ENCODE peak calls at places on chromosomes 13 and 19, in seven cellular contexts. Z, Q, E, R, J, L and B are unnamed samples.

GRCh38 chr19:51107406-51108065 is 673 bp downstream of the CTU1 start:
- DNase-seq in Z (peak), Q (no peak), E (no peak), R (no peak), J (no peak), L (no peak), B (no peak)

GRCh38 chr13:95677564-95678386 is 836 bp downstream of the DNAJC3 start:
- DNase-seq in Z (peak), Q (no peak), E (no peak), R (peak), J (no peak), L (peak), B (no peak)

GRCh38 chr19:46813570-46814358 is 25.4 kb upstream of the SLC1A5 start:
- DNase-seq in Z (peak), Q (no peak), E (peak), R (no peak), J (peak), L (peak), B (peak)

GRCh38 chr13:31927219-31927653 is 104.3 kb upstream of the FRY start:
- DNase-seq in Z (no peak), Q (no peak), E (peak), R (no peak), J (no peak), L (peak), B (no peak)

GRCh38 chr13:38947049-38947448 is 43.6 kb downstream of the STOML3 start:
- DNase-seq in Z (no peak), Q (no peak), E (no peak), R (no peak), J (no peak), L (no peak), B (no peak)

GRCh38 chr19:3073159-3073563 is 10.9 kb upstream of the TLE5 start:
- DNase-seq in Z (peak), Q (no peak), E (no peak), R (no peak), J (no peak), L (peak), B (no peak)

GRCh38 chr19:13833330-13834265 is 38.4 kb downstream of the ZSWIM4 start:
- DNase-seq in Z (peak), Q (no peak), E (peak), R (peak), J (peak), L (peak), B (peak)

GRCh38 chr19:49315111-49315510 is 9.9 kb downstream of the SLC6A16 start:
- DNase-seq in Z (no peak), Q (no peak), E (no peak), R (no peak), J (no peak), L (no peak), B (no peak)

GRCh38 chr13:95559100-95559499 is 6.6 kb downstream of the CLDN10 start:
- DNase-seq in Z (no peak), Q (no peak), E (no peak), R (no peak), J (no peak), L (no peak), B (no peak)

GRCh38 chr19:37990362-37990761 is 83.4 kb downstream of the SIPA1L3 start:
- DNase-seq in Z (no peak), Q (no peak), E (no peak), R (no peak), J (no peak), L (no peak), B (no peak)

GRCh38 chr13:62113145-62113544 is 697.5 kb upstream of the PCDH20 start:
- DNase-seq in Z (no peak), Q (no peak), E (no peak), R (no peak), J (no peak), L (no peak), B (no peak)

GRCh38 chr19:33376423-33376822 is 2.9 kb downstream of the CEBPG start:
- DNase-seq in Z (peak), Q (peak), E (peak), R (no peak), J (peak), L (peak), B (peak)

GRCh38 chr13:66915596-66916185 is 314.4 kb downstream of the PCDH9 start:
- DNase-seq in Z (peak), Q (no peak), E (no peak), R (no peak), J (no peak), L (no peak), B (no peak)

GRCh38 chr19:10105241-10106099 is 692 bp upstream of the PPAN start:
- DNase-seq in Z (no peak), Q (no peak), E (no peak), R (no peak), J (no peak), L (peak), B (no peak)

GRCh38 chr13:33683376-33683775 is 134.6 kb upstream of the RFC3 start:
- DNase-seq in Z (no peak), Q (no peak), E (no peak), R (no peak), J (no peak), L (no peak), B (no peak)

GRCh38 chr13:88627071-88627470 is 955.9 kb downstream of the SLITRK5 start:
- DNase-seq in Z (peak), Q (no peak), E (no peak), R (no peak), J (no peak), L (no peak), B (no peak)

GRCh38 chr13:114285166-114285808 is 3.9 kb downstream of the UPF3A start:
- DNase-seq in Z (no peak), Q (no peak), E (no peak), R (no peak), J (no peak), L (no peak), B (no peak)

GRCh38 chr13:24184855-24185254 is 24.3 kb downstream of the SPATA13 start:
- DNase-seq in Z (no peak), Q (no peak), E (no peak), R (no peak), J (no peak), L (no peak), B (no peak)

GRCh38 chr13:22915442-22916082 is 265.2 kb upstream of the SGCG start:
- DNase-seq in Z (peak), Q (no peak), E (peak), R (peak), J (no peak), L (peak), B (peak)

GRCh38 chr13:41696163-41697003 is 239.0 kb downstream of the RGCC start:
- DNase-seq in Z (peak), Q (peak), E (no peak), R (peak), J (no peak), L (no peak), B (no peak)

GRCh38 chr13:42544246-42544915 is 29.6 kb upstream of the TNFSF11 start:
- DNase-seq in Z (no peak), Q (no peak), E (no peak), R (no peak), J (no peak), L (no peak), B (no peak)

GRCh38 chr19:12596927-12597548 is 13.6 kb downstream of the ZNF490 start:
- DNase-seq in Z (no peak), Q (no peak), E (no peak), R (no peak), J (peak), L (no peak), B (no peak)

GRCh38 chr19:2438178-2438577 is 10.8 kb upstream of the TIMM13 start:
- DNase-seq in Z (no peak), Q (no peak), E (no peak), R (no peak), J (no peak), L (no peak), B (peak)

GRCh38 chr13:94662274-94662945 is 49.9 kb downstream of the SOX21 start:
- DNase-seq in Z (no peak), Q (no peak), E (no peak), R (no peak), J (no peak), L (no peak), B (no peak)

GRCh38 chr13:27334774-27335490 is 64.3 kb downstream of the RASL11A start:
- DNase-seq in Z (no peak), Q (no peak), E (no peak), R (no peak), J (no peak), L (no peak), B (no peak)

GRCh38 chr19:42370068-42370520 is 20.0 kb downstream of the CNFN start:
- DNase-seq in Z (no peak), Q (no peak), E (no peak), R (no peak), J (no peak), L (no peak), B (no peak)

DNA sequence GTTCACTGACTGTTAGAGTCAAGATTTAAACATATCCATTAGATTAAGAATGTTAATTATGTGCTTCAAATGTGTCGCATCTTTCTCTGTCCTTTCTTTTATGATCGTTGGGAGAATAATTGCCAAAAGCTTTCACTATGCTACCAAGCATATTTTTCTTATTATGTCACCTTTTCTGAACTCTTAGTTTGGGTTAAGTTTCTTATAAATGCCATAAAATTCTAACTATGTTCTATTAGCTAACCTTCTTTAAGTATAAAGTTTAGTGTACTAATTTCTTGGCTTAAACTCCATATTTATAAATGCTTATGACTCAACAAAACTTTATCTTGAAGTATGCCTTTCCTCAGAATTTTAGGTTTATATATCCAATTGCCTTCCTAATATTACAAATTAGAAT is 1759.4 kb downstream of the PCDH9 start:
- DNase-seq in Z (peak), Q (peak), E (no peak), R (no peak), J (no peak), L (no peak), B (no peak)
- TF ChIP-seq CTCF in Z (no peak), Q (no peak), E (no peak), R (no peak), J (no peak), L (no peak), B (no peak)

GRCh38 chr19:16587031-16588023 is 15.1 kb upstream of the SLC35E1 start:
- DNase-seq in Z (peak), Q (no peak), E (no peak), R (peak), J (peak), L (peak), B (no peak)
- H3K4me3 ChIP-seq in Z (peak), Q (no peak), E (peak), R (no peak), J (no peak), L (peak), B (peak)

GRCh38 chr13:49220856-49221614 is 897 bp downstream of the MLNR start:
- DNase-seq in Z (no peak), Q (no peak), E (no peak), R (no peak), J (no peak), L (no peak), B (no peak)

GRCh38 chr13:49218493-49219051 is 1.6 kb upstream of the MLNR start:
- DNase-seq in Z (no peak), Q (no peak), E (no peak), R (peak), J (no peak), L (no peak), B (no peak)

GRCh38 chr13:49219647-49220034 is 497 bp upstream of the MLNR start:
- DNase-seq in Z (no peak), Q (no peak), E (no peak), R (no peak), J (no peak), L (no peak), B (no peak)

GRCh38 chr13:49217962-49218492 is 2.1 kb upstream of the MLNR start:
- DNase-seq in Z (no peak), Q (no peak), E (no peak), R (no peak), J (no peak), L (no peak), B (no peak)

GRCh38 chr13:49220035-49220855 is at the start of gene MLNR:
- DNase-seq in Z (no peak), Q (no peak), E (no peak), R (peak), J (peak), L (peak), B (peak)
- TF ChIP-seq CTCF in Z (no peak), Q (no peak), E (no peak), R (no peak), J (no peak), L (no peak), B (no peak)

DNA sequence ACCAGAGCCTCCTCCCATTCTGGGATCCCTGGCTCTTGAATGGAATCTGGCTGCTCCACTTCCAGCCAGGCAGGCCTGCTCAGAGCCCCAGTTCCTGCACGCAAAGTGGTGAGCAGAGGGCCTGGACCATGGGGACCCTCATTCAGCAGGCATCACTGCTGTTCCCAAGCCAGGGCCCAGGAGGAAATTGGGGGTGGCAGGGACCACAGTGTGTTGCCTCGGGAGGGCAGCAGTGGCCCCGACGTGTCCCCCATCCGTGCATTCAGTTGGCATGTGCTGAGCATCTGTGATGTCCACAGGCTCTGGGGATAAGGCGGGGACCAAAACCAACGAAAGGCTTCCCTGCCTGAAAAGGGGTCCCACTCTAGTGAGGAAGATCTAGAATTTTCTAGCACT is 11.2 kb downstream of the CCDC97 start:
- DNase-seq in Z (no peak), Q (no peak), E (no peak), R (no peak), J (no peak), L (no peak), B (no peak)
- H3K4me3 ChIP-seq in Z (no peak), Q (no peak), E (no peak), R (no peak), J (no peak), L (no peak), B (no peak)

GRCh38 chr13:30861163-30861562 is 44.9 kb upstream of the MEDAG start:
- DNase-seq in Z (no peak), Q (no peak), E (no peak), R (no peak), J (no peak), L (no peak), B (no peak)

GRCh38 chr13:30863231-30863630 is 42.8 kb upstream of the MEDAG start:
- DNase-seq in Z (no peak), Q (no peak), E (no peak), R (no peak), J (no peak), L (no peak), B (no peak)

GRCh38 chr13:30863796-30864195 is 42.3 kb upstream of the MEDAG start:
- DNase-seq in Z (no peak), Q (no peak), E (no peak), R (no peak), J (no peak), L (no peak), B (no peak)

GRCh38 chr13:30861836-30862467 is 44.1 kb upstream of the MEDAG start:
- DNase-seq in Z (no peak), Q (no peak), E (no peak), R (no peak), J (no peak), L (no peak), B (no peak)

GRCh38 chr13:30862707-30863106 is 43.4 kb upstream of the MEDAG start:
- DNase-seq in Z (no peak), Q (no peak), E (no peak), R (no peak), J (no peak), L (no peak), B (peak)
- TF ChIP-seq CTCF in Z (no peak), Q (no peak), E (no peak), R (no peak), J (no peak), L (no peak), B (no peak)

GRCh38 chr13:107210216-107211010 is 642.5 kb upstream of the ARGLU1 start:
- DNase-seq in Z (peak), Q (peak), E (no peak), R (no peak), J (no peak), L (no peak), B (no peak)
- H3K4me3 ChIP-seq in Z (peak), Q (no peak), E (peak), R (no peak), J (no peak), L (no peak), B (peak)

DNA sequence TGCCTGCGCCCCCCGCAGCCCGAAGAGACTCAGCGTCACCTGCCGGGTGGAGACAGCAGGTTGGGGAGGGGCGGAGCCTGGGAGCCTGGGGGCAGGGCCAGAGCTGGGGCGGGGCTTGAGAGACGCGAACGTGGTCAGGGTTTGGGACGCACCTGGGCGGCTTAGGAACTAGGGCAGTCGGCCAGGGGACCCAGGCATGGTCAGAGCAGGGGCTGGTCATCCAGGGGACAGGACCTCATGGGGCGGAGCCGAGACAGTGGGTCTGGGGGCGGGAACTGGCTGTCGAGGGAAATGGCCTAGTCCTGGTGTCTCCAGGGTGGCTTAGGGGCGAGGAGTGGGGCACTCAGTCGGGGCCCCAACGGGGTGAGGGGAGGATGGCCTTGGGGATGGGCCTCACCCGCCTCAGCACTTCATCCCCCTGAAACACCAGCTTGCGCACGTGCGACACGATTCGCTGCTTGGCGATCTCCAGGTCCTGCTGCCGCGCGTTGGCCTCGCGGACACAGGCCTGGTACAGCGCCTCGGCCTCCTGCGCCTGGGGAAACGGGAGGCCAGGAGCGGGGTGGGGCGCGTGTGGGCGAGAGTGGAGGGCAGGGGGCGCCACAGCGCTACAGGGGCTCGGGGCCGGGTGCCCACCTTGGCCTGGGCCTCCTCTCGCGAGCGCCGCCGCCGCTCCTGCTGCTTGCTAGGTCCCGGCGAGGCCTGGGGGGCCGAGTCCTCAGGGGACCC is 5.8 kb downstream of the GMIP start:
- DNase-seq in Z (no peak), Q (no peak), E (peak), R (no peak), J (no peak), L (no peak), B (no peak)
- TF ChIP-seq CTCF in Z (no peak), Q (no peak), E (no peak), R (no peak), J (no peak), L (no peak), B (no peak)

GRCh38 chr13:111186305-111186930 is 71.3 kb downstream of the ARHGEF7 start:
- DNase-seq in Z (no peak), Q (no peak), E (no peak), R (no peak), J (no peak), L (no peak), B (no peak)

GRCh38 chr13:111181977-111182376 is 66.9 kb downstream of the ARHGEF7 start:
- DNase-seq in Z (no peak), Q (no peak), E (no peak), R (no peak), J (no peak), L (no peak), B (no peak)

GRCh38 chr13:111183087-111183645 is 68.1 kb downstream of the ARHGEF7 start:
- DNase-seq in Z (no peak), Q (no peak), E (no peak), R (no peak), J (no peak), L (no peak), B (no peak)

GRCh38 chr13:111183959-111184684 is 69.0 kb downstream of the ARHGEF7 start:
- DNase-seq in Z (no peak), Q (no peak), E (no peak), R (no peak), J (no peak), L (no peak), B (no peak)

DNA sequence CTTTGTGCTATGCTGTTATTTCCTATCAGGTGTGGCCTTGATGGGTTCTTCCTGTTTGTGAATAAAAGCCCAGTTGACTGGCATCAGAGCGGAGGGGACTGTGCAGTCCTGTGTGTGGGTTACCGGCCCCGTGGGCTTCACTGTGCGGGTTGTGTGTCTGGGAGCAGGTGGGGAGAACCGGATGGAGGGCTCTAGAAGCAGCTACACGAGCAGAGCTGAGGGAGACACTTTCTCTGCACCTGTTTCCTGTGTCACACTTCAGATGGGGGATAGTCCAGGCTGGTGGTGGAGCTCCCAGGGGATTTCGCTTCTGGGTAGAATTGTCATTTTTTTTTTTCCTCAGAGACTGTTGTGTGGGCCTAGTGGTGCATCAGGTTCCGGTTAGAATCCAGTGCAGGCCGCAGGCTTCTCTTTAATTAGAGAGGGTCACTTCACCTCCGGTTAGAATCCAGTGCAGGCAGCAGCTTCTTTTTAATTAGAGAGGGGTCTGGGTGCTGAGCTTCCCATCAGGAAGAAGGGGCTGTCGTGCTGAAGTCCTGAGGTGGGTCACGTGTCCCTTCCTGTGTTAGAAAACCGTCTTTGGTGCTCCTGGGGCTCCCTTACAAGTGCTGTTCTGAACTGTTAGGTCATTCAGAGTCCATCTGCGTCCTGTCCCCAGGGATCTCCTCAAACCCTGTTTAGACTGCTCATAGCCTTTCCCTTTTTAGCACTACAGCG is 69.7 kb downstream of the ARHGEF7 start:
- DNase-seq in Z (no peak), Q (no peak), E (no peak), R (no peak), J (no peak), L (no peak), B (peak)
- H3K4me3 ChIP-seq in Z (no peak), Q (no peak), E (no peak), R (no peak), J (no peak), L (no peak), B (no peak)

GRCh38 chr13:96819375-96819774 is 174.9 kb downstream of the OXGR1 start:
- DNase-seq in Z (no peak), Q (no peak), E (no peak), R (no peak), J (no peak), L (no peak), B (no peak)

GRCh38 chr13:96816261-96816660 is 178.0 kb downstream of the OXGR1 start:
- DNase-seq in Z (peak), Q (no peak), E (no peak), R (no peak), J (no peak), L (no peak), B (no peak)

GRCh38 chr13:96816874-96817273 is 177.4 kb downstream of the OXGR1 start:
- DNase-seq in Z (no peak), Q (no peak), E (no peak), R (no peak), J (no peak), L (no peak), B (no peak)

GRCh38 chr13:96821381-96821780 is 172.9 kb downstream of the OXGR1 start:
- DNase-seq in Z (peak), Q (no peak), E (no peak), R (no peak), J (no peak), L (no peak), B (no peak)

GRCh38 chr13:96817336-96817941 is 176.8 kb downstream of the OXGR1 start:
- DNase-seq in Z (peak), Q (no peak), E (no peak), R (peak), J (no peak), L (no peak), B (no peak)
- TF ChIP-seq CTCF in Z (peak), Q (peak), E (no peak), R (peak), J (peak), L (peak), B (peak)

GRCh38 chr19:15455996-15456395 is 6.2 kb upstream of the WIZ start:
- DNase-seq in Z (no peak), Q (no peak), E (no peak), R (no peak), J (no peak), L (no peak), B (no peak)
- H3K4me3 ChIP-seq in Z (no peak), Q (no peak), E (no peak), R (no peak), J (no peak), L (no peak), B (no peak)